ENCODE peak calls at places on chromosome 6, in four cellular contexts. M is B cell, W is PC-3, X is lung microvascular endothelial cell. R is an unnamed sample.

GRCh38 chr6:6801635-6802218 is 213.2 kb downstream of the LY86 start:
- DNase-seq in M (no peak), W (no peak), X (no peak), R (no peak)

GRCh38 chr6:28803337-28803709 is 120.5 kb downstream of the TRIM27 start:
- DNase-seq in M (no peak), W (no peak), X (no peak), R (no peak)

GRCh38 chr6:165985926-165986646 is 181.6 kb downstream of the TBXT start:
- DNase-seq in M (no peak), W (no peak), X (no peak), R (no peak)

GRCh38 chr6:131532476-131533108 is 40.4 kb upstream of the ARG1 start:
- DNase-seq in M (no peak), W (no peak), X (no peak), R (no peak)

GRCh38 chr6:106512048-106512957 is 117.0 kb downstream of the RTN4IP1 start:
- DNase-seq in M (peak; percentile 87), W (peak; percentile 58), X (peak; percentile 79), R (peak; percentile 19)

GRCh38 chr6:139764498-139764986 is 390.1 kb upstream of the CITED2 start:
- DNase-seq in M (no peak), W (peak; percentile 88), X (peak; percentile 95), R (peak; percentile 85)

GRCh38 chr6:63805808-63806572 is 170.4 kb downstream of the PHF3 start:
- DNase-seq in M (no peak), W (peak; percentile 92), X (peak; percentile 78), R (no peak)

GRCh38 chr6:138577151-138577915 is 78.0 kb upstream of the NHSL1 start:
- DNase-seq in M (no peak), W (no peak), X (no peak), R (no peak)

GRCh38 chr6:148761532-148761951 is 14.7 kb downstream of the UST start:
- DNase-seq in M (peak; percentile 65), W (no peak), X (no peak), R (no peak)

GRCh38 chr6:51814418-51814817 is 273.0 kb downstream of the PKHD1 start:
- DNase-seq in M (no peak), W (no peak), X (no peak), R (no peak)

GRCh38 chr6:36907781-36908180 is 22.0 kb downstream of the C6orf89 start:
- DNase-seq in M (no peak), W (peak; percentile 69), X (peak; percentile 37), R (no peak)

GRCh38 chr6:142289687-142290086 is 12.1 kb upstream of the ADGRG6 start:
- DNase-seq in M (no peak), W (no peak), X (no peak), R (no peak)

GRCh38 chr6:112690497-112691202 is 343.5 kb downstream of the RFPL4B start:
- DNase-seq in M (no peak), W (peak; percentile 39), X (peak; percentile 40), R (no peak)

GRCh38 chr6:111417181-111417585 is 65.8 kb downstream of the REV3L start:
- DNase-seq in M (no peak), W (no peak), X (peak; percentile 32), R (peak; percentile 27)

GRCh38 chr6:9502991-9503761 is 911.7 kb downstream of the TFAP2A start:
- DNase-seq in M (no peak), W (peak; percentile 96), X (peak; percentile 99), R (no peak)

GRCh38 chr6:44249082-44249748 is 2.3 kb downstream of the HSP90AB1 start:
- DNase-seq in M (no peak), W (no peak), X (no peak), R (no peak)

GRCh38 chr6:24607310-24607709 is 38.7 kb downstream of the KIAA0319 start:
- DNase-seq in M (no peak), W (no peak), X (no peak), R (no peak)

GRCh38 chr6:118717106-118717505 is 65.7 kb upstream of the CEP85L start:
- DNase-seq in M (no peak), W (no peak), X (no peak), R (no peak)

GRCh38 chr6:107144014-107144413 is 28.7 kb upstream of the BEND3 start:
- DNase-seq in M (no peak), W (no peak), X (no peak), R (no peak)

GRCh38 chr6:5213851-5214507 is 46.8 kb downstream of the LYRM4 start:
- DNase-seq in M (no peak), W (peak; percentile 39), X (peak; percentile 57), R (no peak)

GRCh38 chr6:118720125-118720473 is 68.7 kb upstream of the CEP85L start:
- DNase-seq in M (no peak), W (no peak), X (no peak), R (no peak)

GRCh38 chr6:170273191-170273590 is 17.7 kb downstream of the DLL1 start:
- DNase-seq in M (no peak), W (no peak), X (no peak), R (no peak)

GRCh38 chr6:111377558-111378120 is 105.4 kb downstream of the REV3L start:
- DNase-seq in M (no peak), W (no peak), X (no peak), R (no peak)

GRCh38 chr6:91744576-91744975 is 1157.7 kb upstream of the MAP3K7 start:
- DNase-seq in M (no peak), W (no peak), X (no peak), R (no peak)

GRCh38 chr6:63448229-63448628 is 124.1 kb upstream of the LOC128125822 start:
- DNase-seq in M (no peak), W (no peak), X (no peak), R (no peak)

GRCh38 chr6:161316531-161316930 is 42.7 kb upstream of the AGPAT4 start:
- DNase-seq in M (no peak), W (peak; percentile 26), X (no peak), R (no peak)

GRCh38 chr6:32255212-32256153 is 31.6 kb upstream of the NOTCH4 start:
- DNase-seq in M (peak; percentile 81), W (no peak), X (peak; percentile 96), R (peak; percentile 58)

GRCh38 chr6:338815-339262 is 46.6 kb downstream of the DUSP22 start:
- DNase-seq in M (no peak), W (no peak), X (no peak), R (no peak)

GRCh38 chr6:112503210-112503609 is 156.1 kb downstream of the RFPL4B start:
- DNase-seq in M (no peak), W (no peak), X (no peak), R (no peak)

GRCh38 chr6:11229267-11230043 is 3.0 kb downstream of the NEDD9 start:
- DNase-seq in M (no peak), W (peak; percentile 93), X (peak; percentile 64), R (no peak)

GRCh38 chr6:29696147-29697129 is 15.5 kb upstream of the ZFP57 start:
- DNase-seq in M (no peak), W (peak; percentile 48), X (peak; percentile 33), R (no peak)

GRCh38 chr6:158314737-158315136 is 2.5 kb downstream of the TULP4 start:
- DNase-seq in M (no peak), W (no peak), X (no peak), R (no peak)